ENCODE peak calls at places on chromosome 20, in seven cellular contexts. G is Panc1; A is ascending aorta; L is CD8-positive, alpha-beta T cell; F is tibial artery; P is Caco-2; X is cardiac muscle cell. R is an unnamed sample.

GRCh38 chr20:13995841-13996240 is 525 bp downstream of the MACROD2 start:
- DNase-seq in G (no peak), A (no peak), L (no peak), F (peak; percentile 68), P (peak; percentile 63), X (peak; percentile 57), R (peak; percentile 78)

GRCh38 chr20:14710941-14711340 is 373.5 kb upstream of the FLRT3 start:
- DNase-seq in G (no peak), A (no peak), L (no peak), F (no peak), P (no peak), X (no peak), R (no peak)

GRCh38 chr20:58340151-58340550 is 30.6 kb downstream of the RAB22A start:
- DNase-seq in G (no peak), A (no peak), L (no peak), F (no peak), P (no peak), X (no peak), R (no peak)

GRCh38 chr20:20439602-20440001 is 71.7 kb downstream of the INSM1 start:
- DNase-seq in G (no peak), A (no peak), L (no peak), F (no peak), P (no peak), X (no peak), R (no peak)

GRCh38 chr20:40717343-40717865 is 28.4 kb upstream of the MAFB start:
- DNase-seq in G (no peak), A (no peak), L (no peak), F (no peak), P (no peak), X (no peak), R (no peak)

GRCh38 chr20:48830826-48831318 is 3.1 kb upstream of the PREX1 start:
- DNase-seq in G (no peak), A (no peak), L (no peak), F (no peak), P (no peak), X (no peak), R (no peak)

GRCh38 chr20:38143646-38144554 is 21.2 kb downstream of the TGM2 start:
- DNase-seq in G (no peak), A (peak; percentile 93), L (no peak), F (peak; percentile 93), P (peak; percentile 89), X (peak; percentile 49), R (no peak)

GRCh38 chr20:15905661-15906060 is 667.6 kb downstream of the KIF16B start:
- DNase-seq in G (no peak), A (no peak), L (no peak), F (no peak), P (no peak), X (no peak), R (no peak)

GRCh38 chr20:22379472-22379871 is 204.9 kb downstream of the FOXA2 start:
- DNase-seq in G (no peak), A (no peak), L (no peak), F (no peak), P (no peak), X (no peak), R (no peak)

GRCh38 chr20:55103188-55103587 is 627.8 kb downstream of the DOK5 start:
- DNase-seq in G (no peak), A (no peak), L (no peak), F (no peak), P (peak; percentile 83), X (no peak), R (no peak)

GRCh38 chr20:51221791-51222408 is 199.0 kb upstream of the KCNG1 start:
- DNase-seq in G (no peak), A (no peak), L (no peak), F (no peak), P (peak; percentile 84), X (no peak), R (peak; percentile 49)

GRCh38 chr20:14919473-14920157 is 582.2 kb upstream of the FLRT3 start:
- DNase-seq in G (no peak), A (no peak), L (no peak), F (no peak), P (peak; percentile 62), X (peak; percentile 5), R (peak; percentile 78)

GRCh38 chr20:40692240-40693011 is 3.4 kb upstream of the MAFB start:
- DNase-seq in G (no peak), A (no peak), L (no peak), F (no peak), P (no peak), X (no peak), R (peak; percentile 76)

GRCh38 chr20:52937701-52938100 is 34.5 kb upstream of the TSHZ2 start:
- DNase-seq in G (no peak), A (no peak), L (no peak), F (no peak), P (peak; percentile 53), X (no peak), R (peak; percentile 2)

GRCh38 chr20:3728354-3728753 is 4.1 kb upstream of the HSPA12B start:
- DNase-seq in G (no peak), A (no peak), L (no peak), F (no peak), P (no peak), X (no peak), R (peak; percentile 11)

GRCh38 chr20:41001497-41001896 is 27.1 kb upstream of the TOP1 start:
- DNase-seq in G (no peak), A (no peak), L (no peak), F (no peak), P (no peak), X (no peak), R (no peak)

GRCh38 chr20:35690265-35690664 is 8.9 kb downstream of the NFS1 start:
- DNase-seq in G (no peak), A (no peak), L (no peak), F (no peak), P (no peak), X (no peak), R (no peak)

GRCh38 chr20:39874049-39874893 is 814.8 kb downstream of the MAFB start:
- DNase-seq in G (peak; percentile 60), A (peak; percentile 76), L (no peak), F (peak; percentile 73), P (peak; percentile 92), X (peak; percentile 81), R (peak; percentile 59)

GRCh38 chr20:22700387-22700786 is 116.0 kb upstream of the FOXA2 start:
- DNase-seq in G (no peak), A (peak; percentile 79), L (no peak), F (peak; percentile 80), P (no peak), X (no peak), R (no peak)

GRCh38 chr20:11917663-11918062 is at the start of gene BTBD3:
- DNase-seq in G (no peak), A (peak; percentile 71), L (no peak), F (no peak), P (peak; percentile 32), X (peak; percentile 30), R (peak; percentile 12)
- H3K4me3 ChIP-seq in G (no peak within 1 kb of the TSS), A (peak within 1 kb of the TSS; percentile 36), L (no peak within 1 kb of the TSS), F (peak within 1 kb of the TSS; percentile 22), P (no peak within 1 kb of the TSS), X (no peak within 1 kb of the TSS), R (no peak within 1 kb of the TSS)

GRCh38 chr20:44497761-44498160 is 22.1 kb downstream of the TTPAL start:
- DNase-seq in G (no peak), A (no peak), L (no peak), F (no peak), P (no peak), X (no peak), R (no peak)

GRCh38 chr20:44504402-44505309 is 17.2 kb downstream of the SERINC3 start:
- DNase-seq in G (no peak), A (no peak), L (no peak), F (no peak), P (peak; percentile 85), X (no peak), R (no peak)

GRCh38 chr20:44501448-44501847 is 20.4 kb downstream of the SERINC3 start:
- DNase-seq in G (no peak), A (no peak), L (no peak), F (no peak), P (no peak), X (no peak), R (no peak)

GRCh38 chr20:44500221-44500620 is 21.6 kb downstream of the SERINC3 start:
- DNase-seq in G (no peak), A (no peak), L (no peak), F (no peak), P (no peak), X (no peak), R (no peak)

GRCh38 chr20:44502968-44503367 is 18.9 kb downstream of the SERINC3 start:
- DNase-seq in G (no peak), A (no peak), L (no peak), F (no peak), P (no peak), X (no peak), R (no peak)
- H3K36me3 ChIP-seq in G (peaks cover 20% of the 10 kb centered on the region), A (peaks cover 95% of the 10 kb centered on the region), L (peaks cover 72% of the 10 kb centered on the region), F (peaks cover 97% of the 10 kb centered on the region), P (peaks cover 25% of the 10 kb centered on the region), X (peaks cover 74% of the 10 kb centered on the region), R (peaks cover 22% of the 10 kb centered on the region)

GRCh38 chr20:46811328-46812084 is 83.1 kb upstream of the EYA2 start:
- DNase-seq in G (no peak), A (no peak), L (no peak), F (no peak), P (no peak), X (no peak), R (peak; percentile 57)
- H3K4me3 ChIP-seq in G (no peak overlapping the region), A (no peak overlapping the region), L (no peak overlapping the region), F (no peak overlapping the region), P (no peak overlapping the region), X (peak overlapping the region; percentile 31), R (peak overlapping the region; percentile 32)

GRCh38 chr20:56430471-56430870 is 18.4 kb downstream of the CASS4 start:
- DNase-seq in G (no peak), A (no peak), L (no peak), F (peak; percentile 64), P (no peak), X (no peak), R (no peak)

GRCh38 chr20:56433880-56434255 is 21.8 kb downstream of the CASS4 start:
- DNase-seq in G (no peak), A (no peak), L (no peak), F (peak; percentile 12), P (no peak), X (no peak), R (no peak)

GRCh38 chr20:56431451-56431850 is 19.4 kb downstream of the CASS4 start:
- DNase-seq in G (no peak), A (no peak), L (no peak), F (no peak), P (no peak), X (no peak), R (no peak)

GRCh38 chr20:56430957-56431356 is 18.9 kb downstream of the CASS4 start:
- DNase-seq in G (no peak), A (no peak), L (no peak), F (no peak), P (no peak), X (no peak), R (no peak)

DNA sequence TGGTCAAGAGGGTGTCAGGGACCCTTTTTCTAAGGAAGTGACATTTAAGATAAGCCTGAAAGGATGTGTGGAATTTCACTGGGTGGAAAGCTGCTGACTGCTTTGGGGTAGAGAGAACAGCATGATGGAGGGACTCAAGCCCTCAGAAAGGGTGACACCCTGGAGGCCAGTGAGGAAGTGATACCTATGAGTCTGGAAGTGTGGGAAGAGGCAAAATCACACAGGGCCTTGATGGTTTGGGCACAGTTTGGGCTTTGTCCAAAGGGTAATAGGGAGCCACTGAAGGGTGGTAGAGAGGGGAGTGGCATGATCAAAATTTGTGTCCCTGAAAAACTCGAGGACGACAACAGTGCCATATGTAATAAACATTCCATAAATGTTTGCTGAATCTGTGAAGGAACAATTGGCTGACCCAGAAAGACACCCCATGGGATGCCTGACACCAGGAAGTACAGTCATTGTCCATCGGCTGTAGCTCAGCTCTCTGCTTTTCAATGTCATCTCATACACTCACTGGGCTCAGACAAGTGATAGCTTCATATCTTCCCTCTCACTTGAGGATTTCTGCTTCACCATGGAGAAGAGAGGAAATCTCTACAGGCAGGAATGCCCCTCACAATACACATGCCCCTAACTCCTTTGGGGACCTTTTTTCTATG is 21.3 kb downstream of the CASS4 start:
- DNase-seq in G (no peak), A (no peak), L (no peak), F (peak; percentile 24), P (no peak), X (no peak), R (no peak)
- H3K36me3 ChIP-seq in G (no peaks in the 10 kb centered on the region), A (no peaks in the 10 kb centered on the region), L (no peaks in the 10 kb centered on the region), F (no peaks in the 10 kb centered on the region), P (no peaks in the 10 kb centered on the region), X (no peaks in the 10 kb centered on the region), R (no peaks in the 10 kb centered on the region)